ENCODE peak calls at places on chromosomes 6 and 20, in four cellular contexts. V is AG04450, B is GM23338, W is choroid plexus epithelial cell. E is an unnamed sample.

GRCh38 chr6:37158508-37158907 is 11.4 kb upstream of the PIM1 start:
- DNase-seq in V (no peak), W (no peak), B (no peak), E (no peak)

GRCh38 chr6:88248709-88249321 is 82.7 kb upstream of the CNR1 start:
- DNase-seq in B (no peak), V (no peak), W (peak; percentile 5), E (no peak)

GRCh38 chr20:51752343-51752951 is 15.7 kb downstream of the ATP9A start:
- DNase-seq in W (peak; percentile 77), V (peak; percentile 69), B (no peak), E (peak; percentile 80)

GRCh38 chr6:157535354-157536217 is 154.6 kb downstream of the ZDHHC14 start:
- DNase-seq in V (no peak), W (peak; percentile 75), B (no peak), E (no peak)

GRCh38 chr6:157265186-157265585 is 58.1 kb downstream of the TMEM242 start:
- DNase-seq in V (no peak), W (no peak), B (no peak), E (no peak)

GRCh38 chr20:47204008-47204745 is 152.3 kb downstream of the ZMYND8 start:
- DNase-seq in B (no peak), V (no peak), W (peak; percentile 63), E (no peak)

GRCh38 chr6:78947962-78948361 is 80.6 kb downstream of the IRAK1BP1 start:
- DNase-seq in B (no peak), V (peak; percentile 18), W (peak; percentile 75), E (peak; percentile 14)

GRCh38 chr6:42313941-42314570 is 96.4 kb upstream of the MRPS10 start:
- DNase-seq in V (peak; percentile 79), B (no peak), W (peak; percentile 52), E (no peak)

GRCh38 chr6:160871320-160871719 is 120.2 kb upstream of the MAP3K4 start:
- DNase-seq in V (no peak), W (no peak), B (no peak), E (no peak)

GRCh38 chr6:121826156-121826810 is 390.8 kb downstream of the GJA1 start:
- DNase-seq in V (peak; percentile 61), B (no peak), W (peak; percentile 90), E (peak; percentile 51)

GRCh38 chr6:21263531-21264287 is 329.8 kb upstream of the SOX4 start:
- DNase-seq in B (no peak), W (peak; percentile 59), V (no peak), E (no peak)

GRCh38 chr6:132445201-132445951 is 44.1 kb upstream of the MOXD1 start:
- DNase-seq in W (peak; percentile 84), B (peak; percentile 26), V (peak; percentile 23), E (peak; percentile 55)

GRCh38 chr6:14121936-14122344 is 4.4 kb downstream of the CD83 start:
- DNase-seq in V (no peak), W (no peak), B (no peak), E (no peak)

GRCh38 chr20:62732356-62732755 is 23.7 kb downstream of the NTSR1 start:
- DNase-seq in B (no peak), W (no peak), V (no peak), E (no peak)

GRCh38 chr20:55216525-55217242 is 741.3 kb downstream of the DOK5 start:
- DNase-seq in V (no peak), W (no peak), B (no peak), E (no peak)

GRCh38 chr6:25439368-25439767 is 160.2 kb downstream of the CARMIL1 start:
- DNase-seq in B (no peak), W (no peak), V (no peak), E (no peak)

GRCh38 chr6:71386215-71386614 is 97.6 kb downstream of the OGFRL1 start:
- DNase-seq in V (no peak), W (no peak), B (no peak), E (no peak)

GRCh38 chr20:50513169-50514034 is 3.2 kb downstream of the PTPN1 start:
- DNase-seq in B (no peak), V (no peak), W (peak; percentile 81), E (no peak)

GRCh38 chr6:105603779-105604592 is 201.1 kb upstream of the PREP start:
- DNase-seq in B (no peak), W (no peak), V (no peak), E (no peak)

GRCh38 chr20:20369353-20370086 is 1.6 kb downstream of the INSM1 start:
- DNase-seq in B (peak; percentile 72), V (no peak), W (no peak), E (no peak)

GRCh38 chr6:1608222-1608975 is 1.3 kb upstream of the FOXC1 start:
- DNase-seq in W (no peak), B (peak; percentile 55), V (no peak), E (no peak)

GRCh38 chr6:143232849-143233248 is 172.2 kb downstream of the AIG1 start:
- DNase-seq in V (no peak), B (peak; percentile 68), W (peak; percentile 31), E (no peak)

GRCh38 chr6:117601811-117602150 is 530 bp downstream of the GOPC start:
- DNase-seq in W (no peak), V (no peak), B (peak; percentile 13), E (no peak)

GRCh38 chr6:161300823-161301222 is 27.0 kb upstream of the AGPAT4 start:
- DNase-seq in W (peak; percentile 22), V (no peak), B (no peak), E (no peak)

GRCh38 chr20:63116412-63117106 is 99.4 kb downstream of the YTHDF1 start:
- DNase-seq in W (peak; percentile 27), V (no peak), B (peak; percentile 80), E (no peak)

GRCh38 chr20:58088105-58088504 is 140.3 kb downstream of the ANKRD60 start:
- DNase-seq in V (no peak), W (no peak), B (no peak), E (no peak)

GRCh38 chr20:58087567-58087858 is 140.9 kb downstream of the ANKRD60 start:
- DNase-seq in W (no peak), V (no peak), B (no peak), E (no peak)

GRCh38 chr20:58084966-58085365 is 143.5 kb downstream of the ANKRD60 start:
- DNase-seq in W (no peak), B (no peak), V (no peak), E (no peak)

GRCh38 chr20:58088625-58089024 is 139.8 kb downstream of the ANKRD60 start:
- DNase-seq in B (no peak), V (no peak), W (no peak), E (no peak)

DNA sequence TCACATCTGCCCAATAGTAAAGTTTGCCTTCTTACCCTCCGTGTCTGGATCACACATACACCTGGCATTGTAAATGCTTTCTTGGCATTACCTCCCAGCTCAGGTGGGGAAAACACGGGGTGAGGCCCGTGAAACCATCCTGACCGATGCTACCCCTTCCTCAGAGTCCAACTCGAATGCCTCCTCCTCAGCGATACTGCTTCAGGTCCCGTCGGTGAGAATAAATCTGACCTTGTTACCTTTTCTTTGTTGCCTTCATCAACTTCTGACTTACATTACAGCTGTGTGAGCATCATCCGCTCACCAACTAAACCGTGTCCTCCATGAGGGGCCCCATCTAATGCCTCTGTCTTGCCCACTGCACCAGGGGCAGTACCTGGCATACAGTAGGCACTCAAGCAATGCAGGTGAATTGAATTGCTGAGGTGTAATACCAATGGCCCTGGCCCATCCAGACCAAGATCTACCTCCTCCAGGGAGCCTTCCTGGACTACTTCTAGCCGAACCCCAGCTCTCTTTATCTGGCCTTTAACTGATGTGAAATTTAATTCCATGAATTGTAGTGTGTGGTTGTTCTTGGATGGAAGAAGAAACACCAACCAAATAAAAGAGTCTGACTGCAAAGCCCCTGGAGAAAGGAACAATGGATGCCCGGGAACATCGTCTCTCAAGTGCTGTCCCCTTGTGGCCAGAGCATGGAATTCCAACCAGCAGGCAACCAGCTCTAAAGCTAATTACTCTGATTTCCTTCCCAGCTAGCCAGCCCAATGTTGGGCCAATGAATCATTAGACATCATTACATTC is 141.5 kb downstream of the ANKRD60 start:
- DNase-seq in W (peak; percentile 69), V (no peak), B (peak; percentile 80), E (no peak)
- TF ChIP-seq CTCF in W (peak; percentile 99), V (peak; percentile 77), B (peak; percentile 89), E (peak; percentile 84)

DNA sequence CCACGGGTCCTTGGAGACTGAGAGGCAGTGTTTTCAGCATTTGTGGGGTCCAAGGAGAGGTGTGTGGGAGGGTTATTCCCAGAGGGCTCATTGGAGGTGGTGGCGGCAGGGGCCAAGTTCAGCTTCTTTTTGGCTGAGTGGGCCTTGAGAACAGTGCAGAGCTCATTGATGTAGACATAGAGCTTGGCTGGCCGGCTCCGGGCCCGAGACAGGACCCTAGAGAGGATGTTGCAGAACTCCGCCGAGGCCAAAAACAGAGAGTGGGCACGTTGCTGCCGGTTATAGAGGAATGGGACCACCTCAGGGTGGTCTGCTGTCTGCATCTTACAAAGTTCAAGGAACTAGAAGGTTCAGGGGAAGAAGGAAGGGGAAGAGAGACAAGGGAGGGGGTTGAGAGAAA is 3.7 kb upstream of the ZBTB22 start:
- DNase-seq in B (no peak), W (no peak), V (no peak), E (no peak)
- H3K4me3 ChIP-seq in B (peak overlapping the region; percentile 80), W (no peak overlapping the region), V (peak overlapping the region; percentile 78), E (peak overlapping the region; percentile 83)

DNA sequence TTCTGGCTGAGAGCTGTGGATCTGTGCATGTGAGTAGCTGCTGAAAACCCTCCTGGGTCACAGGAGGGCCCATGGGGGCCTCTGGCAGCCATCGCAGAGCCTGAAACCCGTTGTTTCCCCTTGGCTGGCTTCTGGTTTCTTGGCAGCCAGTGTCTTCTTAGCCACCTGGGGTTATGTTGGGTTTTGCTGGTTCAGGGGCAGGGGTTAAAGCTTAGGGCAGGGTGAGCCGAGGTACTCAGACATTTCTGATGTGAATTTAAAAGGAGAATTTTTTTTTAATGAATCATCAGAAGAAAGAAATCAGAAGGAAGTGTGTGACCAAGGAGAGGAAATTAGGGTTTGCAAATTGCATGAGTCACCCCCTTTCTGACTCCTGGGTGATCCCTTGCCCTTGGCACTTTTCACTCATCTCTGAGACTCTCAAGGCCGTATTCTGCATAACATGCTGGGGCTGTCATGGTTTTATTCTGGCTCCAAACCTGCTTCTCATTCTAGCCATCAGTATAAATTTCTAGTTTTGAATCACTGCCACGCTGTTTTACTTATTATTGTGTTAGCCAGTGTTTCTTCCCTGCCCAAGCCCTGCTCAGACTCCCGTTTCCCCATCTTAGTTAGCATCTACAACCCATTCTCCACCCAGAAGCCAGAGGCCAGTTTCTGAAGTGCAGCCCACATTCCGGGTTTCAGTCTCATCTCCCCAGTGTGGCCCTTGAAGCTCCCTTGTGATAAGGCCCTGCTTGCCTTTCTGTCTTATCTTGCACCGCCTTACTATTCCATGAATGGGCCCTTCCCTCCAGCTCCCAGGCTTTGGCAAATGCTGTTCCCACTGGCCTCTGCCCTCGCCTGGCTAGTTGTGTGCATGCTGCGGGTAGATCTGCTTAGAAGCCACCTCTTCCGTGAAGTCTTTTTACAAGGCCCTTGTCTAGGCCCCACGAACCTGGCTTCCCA is 40.9 kb downstream of the TOX2 start:
- DNase-seq in B (no peak), W (peak; percentile 86), V (peak; percentile 62), E (peak; percentile 78)
- TF ChIP-seq CTCF in B (no peak), W (no peak), V (no peak), E (no peak)

DNA sequence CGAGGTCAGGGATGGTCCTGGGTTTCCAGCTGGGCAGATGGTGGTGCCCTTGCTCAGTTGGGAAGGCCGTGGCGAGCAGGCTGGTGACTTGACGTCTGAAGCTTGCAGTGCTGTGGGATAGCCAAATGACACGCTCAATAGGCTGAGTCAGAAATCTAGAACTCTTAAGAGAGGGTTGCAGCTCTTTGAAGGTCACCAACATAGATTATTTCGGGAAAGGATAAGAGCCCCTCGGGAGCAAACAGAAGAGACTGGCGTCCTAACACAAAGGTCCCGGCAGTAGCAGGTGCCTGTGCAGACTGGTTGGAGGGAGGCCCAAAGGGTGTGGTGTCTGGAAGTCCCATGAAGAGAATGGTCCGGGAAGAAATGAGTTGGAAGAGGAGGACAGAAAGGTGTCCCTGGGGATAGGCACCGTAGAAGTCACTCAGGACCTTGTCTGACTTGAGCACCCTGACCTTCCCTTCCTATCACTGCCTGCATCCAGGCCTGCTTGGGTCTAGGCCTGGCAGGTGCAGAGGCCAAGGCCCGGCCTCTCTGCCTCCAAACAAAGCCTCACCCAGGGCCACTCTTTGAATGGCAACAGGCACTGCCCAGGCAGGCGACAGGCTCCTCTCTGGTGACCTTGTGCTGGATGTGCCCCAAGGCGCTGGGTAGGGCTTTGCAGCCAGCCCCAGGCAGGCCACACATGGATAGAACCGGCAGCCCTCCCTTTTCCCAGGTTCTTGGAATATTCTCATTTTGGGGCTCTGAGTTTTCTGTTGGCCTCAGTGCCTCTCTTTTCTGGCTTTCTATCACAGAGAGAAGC is 18.6 kb downstream of the PKIG start:
- DNase-seq in B (no peak), V (no peak), W (no peak), E (no peak)
- H3K4me3 ChIP-seq in B (no peak overlapping the region), V (no peak overlapping the region), W (no peak overlapping the region), E (no peak overlapping the region)